ENCODE peak calls at places on chromosome 21, in seven cellular contexts. R is HFFc6; M is choroid plexus epithelial cell; E is foreskin keratinocyte; I is brain microvascular endothelial cell; B is tibial artery; K is activated CD8-positive, alpha-beta T cell treated with anti-CD3 and anti-CD28 coated beads for 36 hours. T is an unnamed sample.

GRCh38 chr21:35338281-35338680 is 289.2 kb upstream of the RUNX1 start:
- DNase-seq in R (no peak), I (no peak), M (no peak), B (no peak), K (no peak), E (no peak), T (no peak)

GRCh38 chr21:28148400-28149064 is 844.1 kb downstream of the LTN1 start:
- DNase-seq in E (peak), B (no peak), I (no peak), K (no peak), M (peak), R (no peak), T (no peak)

GRCh38 chr21:45330075-45330781 is 42.5 kb upstream of the POFUT2 start:
- DNase-seq in M (peak), R (peak), K (no peak), I (peak), E (peak), B (peak), T (peak)

GRCh38 chr21:32794643-32795042 is 23.1 kb upstream of the PAXBP1 start:
- DNase-seq in M (no peak), E (no peak), R (no peak), B (no peak), I (no peak), K (no peak), T (no peak)

GRCh38 chr21:32978346-32979270 is 47.1 kb upstream of the OLIG2 start:
- DNase-seq in E (no peak), R (no peak), B (no peak), K (no peak), I (no peak), M (no peak), T (no peak)

GRCh38 chr21:42474043-42474831 is 21.8 kb downstream of the RSPH1 start:
- DNase-seq in E (peak), I (no peak), M (peak), K (no peak), B (peak), R (no peak), T (peak)

GRCh38 chr21:45010860-45011259 is 63.5 kb upstream of the ADARB1 start:
- DNase-seq in K (no peak), B (peak), R (no peak), E (no peak), M (no peak), I (no peak), T (no peak)

GRCh38 chr21:45577806-45578801 is 35.9 kb upstream of the SLC19A1 start:
- DNase-seq in K (no peak), I (no peak), R (no peak), E (no peak), M (no peak), B (peak), T (no peak)

GRCh38 chr21:45020629-45021427 is 53.6 kb upstream of the ADARB1 start:
- DNase-seq in I (peak), M (peak), K (no peak), E (no peak), R (no peak), B (peak), T (no peak)

GRCh38 chr21:16169102-16169511 is 439.3 kb downstream of the USP25 start:
- DNase-seq in K (no peak), R (peak), B (no peak), M (peak), I (no peak), E (no peak), T (no peak)

GRCh38 chr21:28099296-28099695 is 893.4 kb downstream of the LTN1 start:
- DNase-seq in B (no peak), M (peak), I (no peak), K (no peak), E (no peak), R (no peak), T (no peak)

GRCh38 chr21:34599534-34600101 is 15.3 kb downstream of the RCAN1 start:
- DNase-seq in K (no peak), R (no peak), B (no peak), M (no peak), I (no peak), E (no peak), T (no peak)

GRCh38 chr21:21624674-21625073 is 626.5 kb downstream of the NCAM2 start:
- DNase-seq in B (no peak), I (no peak), K (no peak), E (peak), R (peak), M (peak), T (no peak)

GRCh38 chr21:28272272-28272992 is 720.2 kb downstream of the LTN1 start:
- DNase-seq in M (peak), K (no peak), I (peak), R (no peak), E (no peak), B (no peak), T (no peak)

GRCh38 chr21:45410865-45411809 is 6.2 kb downstream of the COL18A1 start:
- DNase-seq in E (no peak), K (no peak), I (no peak), R (no peak), B (peak), M (no peak), T (no peak)

GRCh38 chr21:46000731-46001641 is 19.4 kb downstream of the COL6A1 start:
- DNase-seq in B (peak), M (no peak), E (no peak), R (no peak), K (peak), I (no peak), T (no peak)

GRCh38 chr21:27422435-27422834 is 455.5 kb upstream of the ADAMTS5 start:
- DNase-seq in K (no peak), I (no peak), E (no peak), R (peak), B (no peak), M (peak), T (no peak)

GRCh38 chr21:31837613-31838390 is 35.0 kb upstream of the HUNK start:
- DNase-seq in R (no peak), E (no peak), I (no peak), M (no peak), K (no peak), B (no peak), T (no peak)

GRCh38 chr21:26798856-26799751 is 46.1 kb downstream of the ADAMTS1 start:
- DNase-seq in K (no peak), I (no peak), M (no peak), R (no peak), E (no peak), B (no peak), T (no peak)

GRCh38 chr21:19353271-19353670 is 949.7 kb upstream of the TMPRSS15 start:
- DNase-seq in K (no peak), R (no peak), M (no peak), I (no peak), B (no peak), E (no peak), T (no peak)

GRCh38 chr21:36337099-36337509 is 17.1 kb downstream of the MORC3 start:
- DNase-seq in B (no peak), I (peak), R (peak), K (no peak), M (peak), E (peak), T (peak)

GRCh38 chr21:45153358-45154318 is 79.3 kb downstream of the ADARB1 start:
- DNase-seq in I (no peak), E (no peak), R (peak), K (no peak), B (no peak), M (peak), T (no peak)

GRCh38 chr21:25582164-25582563 is 25.1 kb downstream of the MRPL39 start:
- DNase-seq in I (no peak), E (no peak), M (no peak), K (no peak), R (no peak), B (no peak), T (no peak)

GRCh38 chr21:18161841-18162240 is 82.8 kb upstream of the CHODL start:
- DNase-seq in M (no peak), K (no peak), R (no peak), E (no peak), B (no peak), I (no peak), T (no peak)
- TF ChIP-seq CTCF in M (no peak), K (no peak), R (no peak), E (no peak), B (no peak), I (no peak), T (no peak)

GRCh38 chr21:37658994-37659458 is 257.2 kb downstream of the KCNJ6 start:
- DNase-seq in E (peak), I (peak), K (peak), B (no peak), R (peak), M (peak), T (peak)
- TF ChIP-seq CTCF in E (peak), I (peak), K (no peak), B (peak), R (peak), M (peak), T (peak)

GRCh38 chr21:37717534-37717933 is 198.7 kb downstream of the KCNJ6 start:
- DNase-seq in K (no peak), B (no peak), E (no peak), R (no peak), I (no peak), M (no peak), T (no peak)
- TF ChIP-seq CTCF in K (no peak), B (no peak), E (no peak), R (peak), I (no peak), M (no peak), T (no peak)

DNA sequence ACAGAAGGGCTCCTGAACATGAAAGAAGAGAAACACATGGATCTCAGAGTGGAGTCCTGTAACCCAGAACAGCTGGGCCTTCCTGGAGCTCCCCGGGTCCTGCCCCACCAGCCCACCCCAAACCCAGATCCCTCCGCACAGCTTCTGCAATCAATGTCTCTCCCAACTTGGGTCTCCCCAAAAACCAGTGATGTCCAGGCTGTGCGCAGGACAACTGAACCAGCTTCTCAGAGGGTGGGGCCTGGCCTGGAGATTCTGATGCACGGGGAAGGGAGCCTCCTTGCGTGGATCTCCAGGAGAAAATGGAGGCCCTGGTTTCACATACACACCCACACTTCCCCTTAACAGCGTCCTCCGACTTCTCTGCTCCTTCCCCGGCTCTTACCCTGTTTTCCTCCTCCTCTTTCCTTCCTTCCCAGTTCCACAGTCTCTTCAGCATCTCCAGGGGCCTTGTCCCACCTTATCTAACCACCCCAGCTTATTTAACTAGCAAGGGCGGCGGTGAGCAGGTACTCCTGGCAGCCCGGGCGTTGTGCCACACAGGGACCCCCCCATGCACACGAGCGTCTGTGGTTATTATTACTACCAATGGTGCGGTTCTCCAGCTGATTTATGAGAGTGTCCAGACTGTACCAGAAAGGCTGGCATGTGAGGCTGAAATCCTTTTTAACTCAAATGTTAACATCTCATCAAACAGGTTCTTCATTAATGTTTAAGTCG is 11.2 kb upstream of the MX2 start:
- DNase-seq in R (no peak), K (no peak), M (no peak), I (no peak), E (no peak), B (no peak), T (no peak)
- TF ChIP-seq CTCF in R (no peak), K (no peak), M (no peak), I (no peak), E (no peak), B (no peak), T (no peak)

GRCh38 chr21:29340228-29340627 is 41.5 kb downstream of the BACH1 start:
- DNase-seq in B (no peak), R (no peak), I (no peak), K (no peak), M (no peak), E (no peak), T (no peak)
- TF ChIP-seq CTCF in B (no peak), R (no peak), I (no peak), K (no peak), M (no peak), E (no peak), T (no peak)

GRCh38 chr21:39720126-39720778 is 24.7 kb upstream of the IGSF5 start:
- DNase-seq in K (no peak), E (no peak), R (peak), B (no peak), M (peak), I (no peak), T (no peak)
- TF ChIP-seq CTCF in K (no peak), E (no peak), R (peak), B (no peak), M (no peak), I (peak), T (no peak)

GRCh38 chr21:37642493-37642892 is 273.8 kb downstream of the KCNJ6 start:
- DNase-seq in I (no peak), K (peak), M (peak), E (peak), B (no peak), R (no peak), T (no peak)
- TF ChIP-seq CTCF in I (peak), K (peak), M (peak), E (peak), B (no peak), R (peak), T (no peak)

DNA sequence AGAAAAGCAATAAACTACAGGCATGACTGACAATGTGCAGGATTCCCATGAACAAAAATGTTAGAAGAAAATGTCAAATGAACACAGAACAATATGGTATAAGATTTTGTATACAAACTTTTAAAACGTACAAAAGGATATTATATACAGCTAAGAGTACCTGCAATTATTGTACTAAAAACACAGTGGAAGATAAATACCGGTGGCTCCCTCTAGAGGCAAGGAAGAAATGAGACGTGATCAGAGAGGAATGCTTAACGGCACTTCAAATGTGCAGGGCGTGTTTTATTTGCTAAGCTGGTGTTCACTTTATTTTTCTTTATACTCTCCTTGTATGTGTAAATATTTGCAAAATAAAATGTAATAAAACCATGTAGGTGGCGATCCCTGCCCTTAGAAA is 191.8 kb upstream of the SAMSN1 start:
- DNase-seq in R (peak), K (peak), I (peak), E (peak), B (no peak), M (peak), T (peak)
- TF ChIP-seq CTCF in R (peak), K (peak), I (peak), E (peak), B (peak), M (peak), T (peak)

T was measured in RWPE1.